ENCODE peak calls at places on chromosomes 6 and 20, in five cellular contexts. W, C, V, Z and E are unnamed samples. For H3K27me3, the result is how much of the 10 kb centered on the place peaks cover.

GRCh38 chr20:12166053-12166717 is 248.5 kb downstream of the BTBD3 start:
- DNase-seq in Z (no peak), C (no peak), V (peak), W (no peak), E (no peak)

GRCh38 chr6:7505196-7505699 is 36.2 kb upstream of the DSP start:
- DNase-seq in C (no peak), V (peak), Z (peak), W (peak), E (peak)

GRCh38 chr20:1941226-1941625 is 46.0 kb downstream of the SIRPA start:
- DNase-seq in V (no peak), C (no peak), Z (no peak), W (no peak), E (peak)

GRCh38 chr20:15564981-15565380 is 1008.3 kb downstream of the KIF16B start:
- DNase-seq in W (no peak), V (no peak), Z (no peak), C (no peak), E (no peak)

GRCh38 chr6:141488466-141488865 is 644.3 kb upstream of the GJE1 start:
- DNase-seq in V (no peak), Z (no peak), C (no peak), W (no peak), E (no peak)

GRCh38 chr6:33927551-33927950 is 123.7 kb upstream of the MLN start:
- DNase-seq in Z (no peak), W (no peak), C (no peak), V (no peak), E (no peak)

GRCh38 chr6:157982580-157983438 is 1.1 kb downstream of the SYNJ2 start:
- DNase-seq in Z (peak), W (no peak), C (peak), V (peak), E (no peak)

GRCh38 chr20:47021850-47022249 is 127.2 kb downstream of the EYA2 start:
- DNase-seq in V (no peak), Z (peak), C (no peak), W (no peak), E (no peak)

GRCh38 chr6:43628392-43629103 is 516 bp downstream of the GTPBP2 start:
- DNase-seq in Z (peak), C (peak), W (peak), V (peak), E (peak)

GRCh38 chr6:170085475-170086401 is 205.1 kb downstream of the DLL1 start:
- DNase-seq in V (peak), C (no peak), Z (no peak), W (peak), E (peak)

GRCh38 chr20:31704225-31705119 is 18.2 kb downstream of the BCL2L1 start:
- DNase-seq in V (peak), W (peak), Z (peak), C (no peak), E (no peak)

GRCh38 chr6:15036690-15037245 is 209.1 kb upstream of the JARID2 start:
- DNase-seq in V (peak), W (peak), C (peak), Z (peak), E (no peak)

GRCh38 chr6:13661647-13662046 is 46.5 kb downstream of the NOL7 start:
- DNase-seq in C (no peak), W (no peak), V (no peak), Z (no peak), E (no peak)

GRCh38 chr20:12715371-12715770 is 293.4 kb upstream of the SPTLC3 start:
- DNase-seq in C (no peak), Z (no peak), V (no peak), W (no peak), E (no peak)

GRCh38 chr6:136014454-136015421 is 163.2 kb downstream of the PDE7B start:
- DNase-seq in W (no peak), V (no peak), Z (no peak), C (no peak), E (no peak)

GRCh38 chr6:139082370-139082769 is 52.5 kb upstream of the HECA start:
- DNase-seq in V (no peak), C (no peak), W (no peak), Z (no peak), E (no peak)

GRCh38 chr20:51462566-51463276 is 79.8 kb downstream of the NFATC2 start:
- DNase-seq in W (no peak), V (peak), Z (no peak), C (no peak), E (peak)

GRCh38 chr6:80376411-80376810 is 269.9 kb downstream of the BCKDHB start:
- DNase-seq in V (no peak), W (no peak), C (no peak), Z (no peak), E (no peak)

GRCh38 chr20:53162251-53162835 is 190.2 kb downstream of the TSHZ2 start:
- DNase-seq in W (no peak), V (peak), Z (no peak), C (peak), E (peak)

GRCh38 chr20:24502184-24502583 is 32.8 kb downstream of the SYNDIG1 start:
- DNase-seq in W (no peak), V (no peak), Z (no peak), C (no peak), E (no peak)

GRCh38 chr6:108168026-108168463 is 2.2 kb downstream of the NR2E1 start:
- DNase-seq in Z (no peak), V (no peak), W (no peak), C (no peak), E (no peak)

GRCh38 chr20:21571841-21572690 is 58.2 kb upstream of the NKX2-2 start:
- DNase-seq in Z (peak), W (no peak), C (peak), V (no peak), E (no peak)

DNA sequence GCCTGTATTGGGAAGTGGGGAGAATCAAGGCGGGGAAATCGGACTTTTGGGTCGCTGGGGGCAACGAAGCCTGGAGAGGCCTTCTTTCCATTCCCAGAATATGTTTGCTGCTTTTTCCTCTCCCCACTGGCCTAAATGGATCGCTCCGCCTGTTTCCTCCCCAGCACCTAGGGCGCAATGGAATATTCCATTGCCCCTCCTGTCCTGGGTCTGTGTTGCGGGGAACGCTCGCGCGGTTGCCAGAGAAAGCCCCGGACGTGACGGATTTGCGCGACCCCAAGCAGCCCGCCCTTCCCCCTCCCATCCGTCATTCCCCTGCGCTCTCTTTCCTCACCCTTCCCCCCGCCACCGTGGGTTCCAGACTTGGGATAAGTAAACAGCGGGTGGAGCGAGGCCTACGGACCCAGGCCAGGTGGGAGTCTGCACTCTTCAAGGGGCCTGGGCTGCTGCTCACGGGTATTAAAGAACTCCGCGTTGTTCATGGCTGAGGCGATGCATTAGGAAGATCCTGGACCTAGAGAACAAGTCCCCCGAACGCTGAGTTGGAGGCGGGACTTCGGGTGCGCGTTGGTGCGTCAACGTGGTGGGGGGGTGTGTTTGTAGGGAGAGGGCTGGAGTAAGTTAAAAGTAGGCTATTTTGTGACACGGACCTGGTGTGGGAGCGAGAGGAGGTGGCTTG is at the start of gene PPT2:
- DNase-seq in C (peak), W (peak), Z (peak), V (peak), E (peak)
- TF ChIP-seq EP300 in C (peak), W (no peak), Z (peak), V (no peak), E (no peak)

GRCh38 chr20:57405236-57406016 is 14.2 kb downstream of the RBM38 start:
- DNase-seq in V (no peak), Z (no peak), C (no peak), W (no peak), E (no peak)

GRCh38 chr20:57407541-57407956 is 16.4 kb downstream of the RBM38 start:
- DNase-seq in C (no peak), V (no peak), Z (no peak), W (no peak), E (no peak)

GRCh38 chr20:57403216-57403615 is 12.0 kb downstream of the RBM38 start:
- DNase-seq in W (no peak), V (no peak), C (no peak), Z (no peak), E (no peak)

GRCh38 chr20:57402206-57403125 is 11.3 kb downstream of the RBM38 start:
- DNase-seq in V (no peak), W (no peak), C (no peak), Z (no peak), E (no peak)

GRCh38 chr20:57404419-57405072 is 13.3 kb downstream of the RBM38 start:
- DNase-seq in C (no peak), W (no peak), V (no peak), Z (no peak), E (no peak)
- TF ChIP-seq POLR2A in C (no peak), W (no peak), V (no peak), Z (no peak), E (no peak)

DNA sequence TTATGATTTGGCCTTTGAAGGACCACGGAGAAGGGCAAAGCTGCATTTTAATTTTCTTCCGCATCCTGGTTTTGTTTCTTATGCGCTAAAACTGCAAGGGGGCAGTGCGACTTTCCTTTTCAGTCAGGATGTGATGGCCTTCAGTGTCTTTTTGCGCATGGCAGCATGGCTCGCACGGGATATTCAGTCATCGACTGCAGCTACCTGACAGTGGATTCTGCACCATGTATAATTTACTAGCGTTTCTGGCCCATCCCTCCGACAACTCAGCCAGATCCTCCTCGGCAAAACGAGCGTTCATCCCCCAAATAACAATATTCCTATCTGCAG is 2.2 kb downstream of the LAMP5 start:
- DNase-seq in W (no peak), V (no peak), C (no peak), Z (no peak), E (no peak)
- H3K27me3 ChIP-seq in W (under half), V (half or more), C (under half), Z (half or more), E (half or more)

DNA sequence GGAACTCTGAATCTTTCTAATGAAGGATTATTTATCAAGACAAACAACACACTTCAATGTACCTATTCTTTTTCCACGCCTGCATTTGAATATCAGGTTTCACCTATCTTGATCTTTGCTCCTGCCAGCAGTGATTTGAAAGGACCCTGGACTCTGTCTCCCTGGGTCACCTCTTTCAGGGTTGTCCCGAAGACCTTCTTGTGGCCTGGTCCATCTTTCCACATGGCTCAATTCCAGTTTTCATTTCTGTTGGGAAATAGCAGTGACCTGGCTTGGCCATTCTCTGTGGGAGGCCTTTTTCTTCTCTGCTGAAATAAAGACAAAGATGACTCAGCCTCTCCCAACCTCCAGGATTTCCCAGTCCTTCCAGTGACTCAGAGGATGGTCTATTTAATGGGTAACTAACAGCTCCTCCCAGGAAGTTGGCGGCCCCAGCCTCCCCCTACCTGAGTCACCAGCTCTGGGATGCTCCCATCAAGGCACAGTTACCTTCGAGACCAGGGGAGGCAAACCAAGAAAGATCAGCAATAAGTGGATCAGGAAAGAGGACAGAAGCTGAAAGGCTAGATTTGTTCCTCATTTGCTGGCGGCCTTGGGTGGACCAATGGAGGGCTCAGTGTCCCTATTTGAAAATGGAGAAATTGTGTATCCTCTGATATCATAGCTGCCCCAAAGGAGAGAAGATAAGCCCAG is 120.2 kb upstream of the RNF24 start:
- DNase-seq in C (peak), W (peak), Z (peak), V (peak), E (no peak)
- TF ChIP-seq EP300 in C (no peak), W (no peak), Z (peak), V (no peak), E (no peak)

GRCh38 chr6:89079611-89080213 is 839 bp upstream of the PNRC1 start:
- DNase-seq in Z (no peak), W (peak), C (no peak), V (peak), E (no peak)
- TF ChIP-seq POLR2A in Z (no peak), W (no peak), C (no peak), V (peak), E (no peak)

GRCh38 chr6:53643481-53643965 is 22.0 kb downstream of the KLHL31 start:
- DNase-seq in C (no peak), V (no peak), W (no peak), Z (peak), E (no peak)
- H3K27me3 ChIP-seq in C (under half), V (under half), W (under half), Z (under half), E (under half)